ENCODE peak calls at places on chromosomes 5 and 9, in seven cellular contexts. F is IMR-90, A is H9, L is trophoblast cell, B is mesendoderm, N is H1, Y is mesenchymal stem cell. K is an unnamed sample.

GRCh38 chr5:88602584-88602983 is 280.4 kb downstream of the MEF2C start:
- DNase-seq in N (peak; percentile 81), A (no peak), F (no peak), B (peak; percentile 36), L (peak; percentile 31), Y (no peak), K (no peak)

GRCh38 chr5:141960018-141960417 is 2.0 kb upstream of the PCDH12 start:
- DNase-seq in N (no peak), F (no peak), Y (no peak), A (no peak), B (peak; percentile 29), L (no peak), K (no peak)

GRCh38 chr9:87069690-87070089 is 122.4 kb upstream of the GAS1 start:
- DNase-seq in L (no peak), Y (peak; percentile 58), N (no peak), B (no peak), A (no peak), F (peak; percentile 69), K (no peak)

GRCh38 chr5:123206618-123207320 is 117.7 kb downstream of the PRDM6 start:
- DNase-seq in B (no peak), N (no peak), L (no peak), Y (peak; percentile 48), F (peak; percentile 65), A (no peak), K (no peak)

GRCh38 chr5:134603059-134603458 is 29.6 kb downstream of the SAR1B start:
- DNase-seq in Y (peak; percentile 31), B (no peak), L (no peak), F (peak; percentile 87), N (no peak), A (no peak), K (no peak)

GRCh38 chr5:91027316-91027937 is 355.7 kb downstream of the ARRDC3 start:
- DNase-seq in N (no peak), A (no peak), L (peak; percentile 18), Y (peak; percentile 65), B (peak; percentile 26), F (no peak), K (no peak)

GRCh38 chr9:96033896-96034295 is 158.4 kb downstream of the ERCC6L2 start:
- DNase-seq in A (no peak), B (no peak), Y (no peak), N (no peak), L (no peak), F (no peak), K (no peak)

GRCh38 chr5:110354896-110355295 is 371.6 kb downstream of the TMEM232 start:
- DNase-seq in A (no peak), F (no peak), Y (no peak), B (no peak), N (no peak), L (no peak), K (no peak)

GRCh38 chr5:1772634-1773033 is 27.0 kb downstream of the MRPL36 start:
- DNase-seq in B (no peak), Y (peak; percentile 8), L (no peak), F (peak; percentile 66), N (no peak), A (no peak), K (no peak)

GRCh38 chr5:169301386-169301930 is 519 bp upstream of the SLIT3 start:
- DNase-seq in A (peak; percentile 62), F (no peak), N (no peak), B (no peak), L (no peak), Y (no peak), K (peak; percentile 11)

GRCh38 chr9:91159664-91160121 is 202.0 kb downstream of the AUH start:
- DNase-seq in Y (no peak), L (no peak), A (peak; percentile 49), B (peak; percentile 75), F (no peak), N (peak; percentile 49), K (no peak)

GRCh38 chr5:111639912-111640311 is 117.1 kb downstream of the NREP start:
- DNase-seq in L (no peak), A (no peak), Y (no peak), F (no peak), N (no peak), B (no peak), K (no peak)

GRCh38 chr5:10600629-10601245 is 36.9 kb downstream of the ANKRD33B start:
- DNase-seq in N (no peak), B (no peak), L (no peak), A (no peak), F (no peak), Y (no peak), K (no peak)

GRCh38 chr9:85420750-85421149 is 321.0 kb downstream of the AGTPBP1 start:
- DNase-seq in Y (peak; percentile 86), F (no peak), A (peak; percentile 70), N (no peak), B (peak; percentile 95), L (no peak), K (peak; percentile 56)

GRCh38 chr9:130458804-130459067 is 14.0 kb downstream of the ASS1 start:
- DNase-seq in B (no peak), F (no peak), A (no peak), N (no peak), L (no peak), Y (no peak), K (no peak)

GRCh38 chr9:131738838-131739191 is 1.1 kb downstream of the RAPGEF1 start:
- DNase-seq in Y (no peak), F (no peak), A (peak; percentile 60), B (peak; percentile 79), N (peak; percentile 70), L (peak; percentile 65), K (no peak)

GRCh38 chr5:154097031-154097430 is 58.3 kb downstream of the MFAP3 start:
- DNase-seq in A (peak; percentile 38), F (no peak), Y (no peak), B (peak; percentile 67), L (peak; percentile 43), N (no peak), K (no peak)

GRCh38 chr5:137594717-137595116 is 95.6 kb upstream of the SPOCK1 start:
- DNase-seq in L (no peak), A (no peak), Y (no peak), N (no peak), B (no peak), F (peak; percentile 6), K (no peak)

GRCh38 chr9:130090915-130091314 is 37.2 kb downstream of the GPR107 start:
- DNase-seq in Y (no peak), A (no peak), N (no peak), F (peak; percentile 6), B (no peak), L (peak; percentile 69), K (no peak)

GRCh38 chr5:1195439-1195838 is 6.0 kb upstream of the SLC6A19 start:
- DNase-seq in F (no peak), Y (no peak), N (no peak), B (no peak), A (no peak), L (no peak), K (no peak)

GRCh38 chr9:136980669-136981478 is 1.9 kb upstream of the LCNL1 start:
- DNase-seq in Y (no peak), F (no peak), B (no peak), N (no peak), L (no peak), A (no peak), K (no peak)

GRCh38 chr5:76547242-76547890 is 75.8 kb downstream of the F2RL2 start:
- DNase-seq in B (no peak), N (no peak), Y (peak; percentile 33), A (no peak), F (no peak), L (peak; percentile 41), K (no peak)

GRCh38 chr9:101472891-101473290 is 37.3 kb upstream of the ALDOB start:
- DNase-seq in B (no peak), F (no peak), N (no peak), A (no peak), L (no peak), Y (no peak), K (no peak)

GRCh38 chr9:120396418-120396817 is 183.5 kb downstream of the CDK5RAP2 start:
- DNase-seq in F (no peak), L (no peak), N (no peak), Y (no peak), B (no peak), A (no peak), K (no peak)

GRCh38 chr9:97954550-97954989 is 16.6 kb upstream of the HEMGN start:
- DNase-seq in B (peak; percentile 85), L (peak; percentile 62), F (no peak), A (peak; percentile 80), N (peak; percentile 51), Y (peak; percentile 19), K (peak; percentile 24)

GRCh38 chr9:91416086-91416712 is 7.4 kb downstream of the NFIL3 start:
- DNase-seq in L (no peak), B (no peak), F (peak; percentile 60), N (no peak), Y (peak; percentile 45), A (no peak), K (no peak)

GRCh38 chr5:155082401-155082800 is 68.8 kb downstream of the KIF4B start:
- DNase-seq in Y (peak; percentile 62), B (peak; percentile 82), A (no peak), N (no peak), F (peak; percentile 84), L (peak; percentile 73), K (no peak)

GRCh38 chr5:27906481-27906880 is 868.1 kb upstream of the CDH9 start:
- DNase-seq in N (no peak), L (no peak), A (no peak), Y (no peak), B (no peak), F (no peak), K (no peak)
- H3K4ac ChIP-seq in N (no peak overlapping the region), L (no peak overlapping the region), A (no peak overlapping the region), Y (no peak overlapping the region), B (no peak overlapping the region), F (no peak overlapping the region), K (no peak overlapping the region)

DNA sequence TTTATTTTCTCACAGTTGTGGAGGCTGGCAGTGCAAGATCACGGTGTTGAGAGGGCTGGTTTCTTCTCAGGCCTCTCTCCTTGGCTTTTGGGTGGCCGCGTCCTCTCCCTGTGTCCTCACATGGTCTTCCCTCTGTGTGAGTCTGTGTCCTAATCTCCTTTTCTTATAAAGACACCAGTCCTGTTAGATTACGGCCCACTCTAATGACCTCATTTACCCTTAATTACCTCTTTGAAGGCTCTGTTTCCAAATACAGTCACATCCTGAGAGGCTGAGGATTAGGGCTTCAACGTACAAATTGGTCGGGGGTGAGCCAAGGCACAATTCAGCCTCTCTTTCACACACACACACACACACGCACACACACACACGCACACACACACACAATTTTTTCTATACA is 73.0 kb downstream of the UGCG start:
- DNase-seq in Y (no peak), F (no peak), L (no peak), N (no peak), A (no peak), B (peak; percentile 63), K (peak; percentile 35)
- H2BK5ac ChIP-seq in Y (no peak overlapping the region), F (no peak overlapping the region), L (no peak overlapping the region), N (no peak overlapping the region), A (no peak overlapping the region), B (no peak overlapping the region), K (no peak overlapping the region)

GRCh38 chr5:98425626-98426025 is 347.8 kb upstream of the RGMB start:
- DNase-seq in N (no peak), F (no peak), B (no peak), Y (no peak), L (no peak), A (no peak), K (no peak)
- H2AK5ac ChIP-seq in N (no peak overlapping the region), F (no peak overlapping the region), B (no peak overlapping the region), Y (no peak overlapping the region), L (no peak overlapping the region), A (no peak overlapping the region), K (no peak overlapping the region)

DNA sequence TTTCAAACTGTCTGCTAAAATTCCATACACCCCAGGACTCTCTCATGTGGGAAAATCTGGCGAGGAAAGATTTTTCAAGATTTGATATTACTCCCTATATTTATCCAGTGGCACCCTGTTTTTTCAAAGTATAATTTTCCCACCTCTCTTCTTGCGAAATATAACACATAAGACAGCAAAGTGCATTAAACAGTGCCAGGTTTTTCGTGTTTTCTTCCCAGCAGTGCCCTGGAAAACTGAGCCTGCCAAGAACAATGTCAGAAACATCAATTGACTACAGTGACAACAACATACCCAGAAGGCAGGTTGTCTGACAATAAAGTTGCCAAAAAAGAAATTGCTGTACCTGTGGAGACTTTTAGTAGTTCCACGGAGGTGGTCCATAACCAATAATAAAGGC is 545.0 kb upstream of the ZNF608 start:
- DNase-seq in A (no peak), F (no peak), Y (no peak), L (no peak), B (no peak), N (no peak), K (no peak)
- H3K4ac ChIP-seq in A (no peak overlapping the region), F (no peak overlapping the region), Y (no peak overlapping the region), L (no peak overlapping the region), B (no peak overlapping the region), N (no peak overlapping the region), K (no peak overlapping the region)

K was measured in neuronal stem cell.